ENCODE peak calls at places on chromosomes 16 and 17, in six cellular contexts. X is GM03348; N is EL; R is activated naive CD4-positive, alpha-beta T cell treated with Interleukin-2 at 50 U/mL for 16 hours; G is neural crest cell; J is hepatocyte. Q is an unnamed sample.

GRCh38 chr17:47279062-47279801 is 25.6 kb downstream of the ITGB3 start:
- DNase-seq in N (peak), J (peak), R (no peak), X (peak), G (no peak), Q (no peak)

GRCh38 chr17:7250655-7251329 is 742 bp downstream of the CTDNEP1 start:
- DNase-seq in G (no peak), J (peak), X (no peak), N (no peak), R (peak), Q (no peak)

GRCh38 chr16:10205688-10206087 is 23.5 kb upstream of the GRIN2A start:
- DNase-seq in G (no peak), J (no peak), N (no peak), R (no peak), X (no peak), Q (no peak)

GRCh38 chr16:75227361-75228142 is 8.8 kb downstream of the CTRB1 start:
- DNase-seq in X (no peak), J (no peak), N (no peak), R (no peak), G (no peak), Q (no peak)

GRCh38 chr16:70627696-70628095 is 18.7 kb upstream of the IL34 start:
- DNase-seq in X (no peak), R (no peak), G (no peak), J (no peak), N (no peak), Q (no peak)

GRCh38 chr17:48100591-48101011 is 677 bp downstream of the CBX1 start:
- DNase-seq in R (no peak), G (peak), X (peak), J (peak), N (peak), Q (peak)

GRCh38 chr16:23563186-23563585 is 5.7 kb downstream of the UBFD1 start:
- DNase-seq in R (no peak), X (no peak), J (no peak), N (no peak), G (no peak), Q (no peak)

GRCh38 chr17:78421534-78422266 is 43.3 kb downstream of the PGS1 start:
- DNase-seq in J (peak), X (peak), R (peak), G (peak), N (peak), Q (peak)

GRCh38 chr17:76410328-76410965 is 26.0 kb downstream of the SPHK1 start:
- DNase-seq in R (no peak), N (no peak), G (no peak), J (no peak), X (no peak), Q (no peak)

GRCh38 chr17:50892101-50892776 is 26.1 kb upstream of the TOB1 start:
- DNase-seq in R (no peak), G (no peak), X (no peak), N (no peak), J (no peak), Q (no peak)

GRCh38 chr16:65808735-65809134 is 557.8 kb upstream of the CDH5 start:
- DNase-seq in J (no peak), G (no peak), X (no peak), N (no peak), R (no peak), Q (no peak)

GRCh38 chr17:81052199-81052997 is 17.4 kb downstream of the BAIAP2 start:
- DNase-seq in J (no peak), N (no peak), R (no peak), X (no peak), G (no peak), Q (no peak)

Q was measured in cerebellar cortex.